ENCODE peak calls at places on chromosomes 4 and X, in eight cellular contexts. K is SW480; L is NCI-H1694 treated with DMSO at 0.1 percent for 48 hours; A is NB4; M is RPMI7951; Y is stimulated activated CD4-positive, alpha-beta T cell treated with anti-CD3 and anti-CD28 coated beads, Interleukin-2, amount 100 ng/mL, for 24 hours; I is lung; U is left ventricle myocardium superior. V is an unnamed sample.

GRCh38 chrX:9278475-9279270 is 186.2 kb upstream of the TBL1X start:
- DNase-seq in M (peak), L (no peak), K (no peak), U (no peak), Y (no peak), A (peak), I (no peak), V (no peak)

GRCh38 chr4:169342159-169342865 is 71.6 kb upstream of the SH3RF1 start:
- DNase-seq in L (no peak), A (no peak), I (no peak), M (no peak), K (no peak), Y (no peak), U (no peak), V (peak)

GRCh38 chr4:142563682-142564291 is 282.3 kb downstream of the INPP4B start:
- DNase-seq in U (no peak), A (no peak), L (no peak), K (no peak), M (peak), Y (no peak), I (no peak), V (no peak)

GRCh38 chrX:50204364-50204899 is at the start of gene CCNB3:
- DNase-seq in Y (peak), A (peak), I (peak), K (peak), L (peak), U (peak), M (peak), V (peak)

GRCh38 chr4:129138762-129139496 is 43.0 kb downstream of the C4orf33 start:
- DNase-seq in I (no peak), A (no peak), M (no peak), Y (no peak), K (no peak), L (no peak), U (no peak), V (no peak)

GRCh38 chr4:47032405-47033106 is 1.2 kb downstream of the GABRB1 start:
- DNase-seq in M (no peak), A (peak), L (peak), Y (peak), U (peak), I (peak), K (peak), V (peak)

GRCh38 chrX:147912093-147912801 is 528 bp downstream of the FMR1 start:
- DNase-seq in L (no peak), M (peak), A (peak), I (peak), K (peak), U (peak), Y (peak), V (peak)

GRCh38 chr4:107825072-107825789 is 499 bp downstream of the SGMS2 start:
- DNase-seq in U (peak), K (peak), I (peak), M (peak), L (no peak), A (no peak), Y (no peak), V (peak)

GRCh38 chr4:145034727-145035211 is 63.2 kb downstream of the ANAPC10 start:
- DNase-seq in M (peak), A (no peak), K (no peak), U (no peak), Y (no peak), L (no peak), I (no peak), V (no peak)

GRCh38 chr4:59973496-59973895 is 1226.6 kb upstream of the ADGRL3 start:
- DNase-seq in A (no peak), L (no peak), M (no peak), Y (no peak), U (no peak), K (no peak), I (no peak), V (no peak)

GRCh38 chr4:143363332-143363731 is 26.7 kb downstream of the GAB1 start:
- DNase-seq in U (no peak), K (no peak), Y (no peak), A (no peak), I (no peak), L (no peak), M (no peak), V (no peak)

GRCh38 chrX:34379891-34380290 is 247.8 kb upstream of the FAM47A start:
- DNase-seq in A (no peak), M (no peak), Y (no peak), U (no peak), L (no peak), I (no peak), K (peak), V (no peak)

GRCh38 chrX:148580016-148580415 is 79.6 kb downstream of the AFF2 start:
- DNase-seq in Y (no peak), K (no peak), M (peak), I (no peak), A (no peak), L (no peak), U (no peak), V (no peak)

GRCh38 chr4:37715889-37716402 is 29.8 kb upstream of the RELL1 start:
- DNase-seq in L (peak), I (no peak), Y (no peak), A (peak), M (peak), K (no peak), U (no peak), V (no peak)

GRCh38 chr4:86595426-86595805 is 1.3 kb downstream of the PTPN13 start:
- DNase-seq in I (no peak), L (no peak), A (peak), M (peak), Y (no peak), U (no peak), K (peak), V (no peak)

GRCh38 chrX:9471571-9471985 is 6.7 kb downstream of the TBL1X start:
- DNase-seq in L (no peak), K (no peak), U (no peak), I (no peak), Y (no peak), M (no peak), A (no peak), V (no peak)

GRCh38 chr4:99841143-99841542 is 24.5 kb downstream of the DAPP1 start:
- DNase-seq in Y (no peak), A (no peak), U (no peak), I (no peak), L (no peak), M (no peak), K (no peak), V (no peak)

GRCh38 chrX:151970027-151970426 is 4.4 kb downstream of the GABRE start:
- DNase-seq in L (no peak), A (no peak), I (no peak), M (no peak), Y (no peak), U (no peak), K (no peak), V (no peak)

GRCh38 chr4:16289872-16290554 is 63.7 kb upstream of the TAPT1 start:
- DNase-seq in Y (no peak), A (peak), K (peak), I (no peak), U (no peak), M (peak), L (peak), V (no peak)

GRCh38 chr4:173958445-173958844 is 325.0 kb downstream of the FBXO8 start:
- DNase-seq in U (no peak), K (peak), M (no peak), L (no peak), Y (no peak), I (no peak), A (peak), V (no peak)

GRCh38 chr4:75643651-75644050 is 13.3 kb upstream of the CDKL2 start:
- DNase-seq in A (no peak), K (no peak), U (no peak), M (no peak), Y (no peak), I (no peak), L (no peak), V (no peak)

GRCh38 chrX:77749695-77750094 is 36.3 kb downstream of the ATRX start:
- DNase-seq in Y (no peak), K (no peak), M (peak), L (no peak), A (no peak), U (no peak), I (no peak), V (no peak)

GRCh38 chr4:4969298-4969697 is 50.0 kb downstream of the CYTL1 start:
- DNase-seq in I (no peak), L (no peak), M (peak), U (peak), A (no peak), K (peak), Y (no peak), V (peak)

GRCh38 chr4:8108991-8109390 is 49.6 kb downstream of the ABLIM2 start:
- DNase-seq in Y (no peak), U (no peak), M (no peak), L (no peak), K (no peak), I (no peak), A (no peak), V (no peak)

GRCh38 chr4:3471886-3472285 is 8.8 kb downstream of the DOK7 start:
- DNase-seq in A (no peak), M (no peak), L (no peak), K (no peak), Y (no peak), I (no peak), U (no peak), V (no peak)

GRCh38 chr4:137861682-137862081 is 329.4 kb upstream of the PCDH18 start:
- DNase-seq in Y (no peak), I (no peak), M (peak), K (no peak), A (peak), L (peak), U (no peak), V (no peak)

GRCh38 chrX:101057095-101057714 is 5.3 kb upstream of the TRMT2B start:
- DNase-seq in I (no peak), K (peak), U (no peak), A (peak), L (no peak), M (peak), Y (no peak), V (no peak)

GRCh38 chr4:123497328-123497727 is 100.7 kb downstream of the SPRY1 start:
- DNase-seq in M (peak), Y (no peak), U (no peak), A (no peak), K (no peak), I (no peak), L (no peak), V (no peak)

GRCh38 chrX:50697691-50698090 is 116.3 kb downstream of the SHROOM4 start:
- DNase-seq in U (no peak), Y (no peak), I (no peak), K (peak), L (no peak), M (peak), A (no peak), V (no peak)

GRCh38 chrX:28854637-28855036 is 267.4 kb downstream of the IL1RAPL1 start:
- DNase-seq in L (no peak), U (no peak), I (no peak), A (no peak), M (no peak), K (no peak), Y (no peak), V (no peak)